ENCODE peak calls at places on chromosomes 16 and 17, in six cellular contexts. Y, H, Z, U, L and W are unnamed samples.

GRCh38 chr16:56275076-56275475 is 83.8 kb downstream of the GNAO1 start:
- DNase-seq in H (no peak), U (no peak), Z (no peak), Y (no peak), L (no peak), W (no peak)

GRCh38 chr16:79839851-79840321 is 239.3 kb upstream of the MAF start:
- DNase-seq in Y (no peak), Z (no peak), U (no peak), L (no peak), H (peak), W (no peak)

GRCh38 chr17:71441098-71441497 is 679.7 kb upstream of the SOX9 start:
- DNase-seq in H (peak), L (no peak), Z (no peak), Y (no peak), U (no peak), W (no peak)

GRCh38 chr17:6870841-6871240 is 39.3 kb upstream of the TEKT1 start:
- DNase-seq in Z (no peak), L (no peak), Y (no peak), H (no peak), U (no peak), W (no peak)

GRCh38 chr16:46972971-46973456 is 460 bp downstream of the DNAJA2 start:
- DNase-seq in H (no peak), Y (peak), U (peak), L (peak), Z (peak), W (peak)

GRCh38 chr17:7838291-7839075 is 4.5 kb downstream of the KDM6B start:
- DNase-seq in H (peak), U (no peak), L (no peak), Z (no peak), Y (peak), W (no peak)

GRCh38 chr17:10192963-10193362 is 5.4 kb downstream of the GAS7 start:
- DNase-seq in U (no peak), Y (no peak), Z (no peak), L (no peak), H (peak), W (no peak)

GRCh38 chr16:53501216-53501859 is 1.7 kb downstream of the AKTIP start:
- DNase-seq in U (no peak), Z (no peak), L (no peak), H (no peak), Y (peak), W (no peak)

GRCh38 chr17:2737693-2738092 is 11.8 kb downstream of the CCDC92B start:
- DNase-seq in U (no peak), Z (no peak), Y (no peak), H (no peak), L (no peak), W (no peak)

GRCh38 chr16:67872631-67873434 is at the start of gene EDC4:
- DNase-seq in Z (peak), Y (peak), U (peak), H (peak), L (peak), W (peak)

GRCh38 chr16:89422527-89422904 is 67.8 kb downstream of the ANKRD11 start:
- DNase-seq in U (no peak), H (no peak), Z (no peak), Y (no peak), L (no peak), W (peak)

GRCh38 chr16:1876468-1876867 is 4.5 kb upstream of the MEIOB start:
- DNase-seq in Z (no peak), H (no peak), U (no peak), Y (no peak), L (no peak), W (peak)

GRCh38 chr17:36550491-36551417 is 6.0 kb downstream of the GGNBP2 start:
- DNase-seq in Z (no peak), L (no peak), Y (no peak), H (no peak), U (no peak), W (peak)

GRCh38 chr16:12573730-12574383 is 229.8 kb downstream of the CPPED1 start:
- DNase-seq in Y (peak), H (peak), L (no peak), U (peak), Z (peak), W (peak)

GRCh38 chr16:61897657-61898056 is 138.6 kb downstream of the CDH8 start:
- DNase-seq in Z (no peak), Y (no peak), H (no peak), L (no peak), U (no peak), W (no peak)

GRCh38 chr16:72876221-72876620 is 171.7 kb downstream of the ZFHX3 start:
- DNase-seq in Z (peak), H (peak), Y (no peak), U (no peak), L (no peak), W (peak)

GRCh38 chr16:67150058-67150832 is 553 bp downstream of the B3GNT9 start:
- DNase-seq in Y (peak), H (peak), Z (peak), L (no peak), U (no peak), W (peak)

GRCh38 chr16:56961851-56962281 is at the start of gene CETP:
- DNase-seq in U (no peak), H (no peak), Y (no peak), Z (no peak), L (no peak), W (no peak)

GRCh38 chr17:49862781-49863331 is 15.0 kb upstream of the TAC4 start:
- DNase-seq in Y (no peak), L (no peak), Z (no peak), H (no peak), U (no peak), W (no peak)

GRCh38 chr17:50863221-50863843 is 2.8 kb downstream of the TOB1 start:
- DNase-seq in Z (no peak), H (peak), L (peak), Y (peak), U (no peak), W (peak)

GRCh38 chr16:65002265-65002664 is 119.6 kb downstream of the CDH11 start:
- DNase-seq in Y (no peak), H (peak), Z (no peak), L (no peak), U (no peak), W (no peak)

GRCh38 chr17:45227101-45227591 is 5.5 kb downstream of the FMNL1 start:
- DNase-seq in U (no peak), Z (no peak), H (peak), L (no peak), Y (no peak), W (peak)

GRCh38 chr16:58628845-58629680 is 563 bp downstream of the CNOT1 start:
- DNase-seq in Y (peak), Z (peak), L (peak), H (peak), U (peak), W (no peak)

GRCh38 chr17:15884731-15885130 is 60.2 kb upstream of the ADORA2B start:
- DNase-seq in H (peak), U (no peak), Y (no peak), Z (no peak), L (no peak), W (no peak)

GRCh38 chr17:70086468-70086867 is 11.4 kb downstream of the KCNJ16 start:
- DNase-seq in Z (no peak), L (no peak), U (no peak), H (peak), Y (no peak), W (no peak)

GRCh38 chr17:7854851-7855642 is at the start of gene TMEM88:
- DNase-seq in H (no peak), L (peak), Z (peak), Y (no peak), U (no peak), W (no peak)

GRCh38 chr16:24045641-24046040 is 209.9 kb downstream of the PRKCB start:
- DNase-seq in Y (peak), H (no peak), L (no peak), U (no peak), Z (no peak), W (no peak)

GRCh38 chr17:31702040-31702439 is 157.0 kb downstream of the COPRS start:
- DNase-seq in Y (no peak), Z (no peak), H (no peak), L (no peak), U (no peak), W (no peak)

GRCh38 chr16:19338335-19338734 is 52.8 kb downstream of the CLEC19A start:
- DNase-seq in Y (no peak), H (no peak), U (no peak), L (no peak), Z (no peak), W (no peak)

GRCh38 chr17:31389673-31390381 is 1.6 kb upstream of the RAB11FIP4 start:
- DNase-seq in Y (no peak), L (peak), H (no peak), Z (no peak), U (no peak), W (no peak)

GRCh38 chr17:66675273-66675990 is 159.5 kb upstream of the CACNG5 start:
- DNase-seq in U (no peak), Z (no peak), L (no peak), H (no peak), Y (no peak), W (no peak)

GRCh38 chr16:67965668-67966548 is 2.5 kb downstream of the SLC12A4 start:
- DNase-seq in L (no peak), U (no peak), Y (peak), H (no peak), Z (no peak), W (no peak)

GRCh38 chr16:14629612-14629918 is 495 bp downstream of the PARN start:
- DNase-seq in Y (no peak), H (peak), L (no peak), Z (no peak), U (peak), W (no peak)

GRCh38 chr16:67993207-67994036 is 5.9 kb downstream of the DPEP2 start:
- DNase-seq in U (peak), Y (peak), Z (peak), L (peak), H (peak), W (peak)

GRCh38 chr17:1980665-1981250 is 44.4 kb downstream of the RTN4RL1 start:
- DNase-seq in Z (no peak), L (no peak), Y (no peak), U (no peak), H (no peak), W (no peak)

GRCh38 chr17:8885968-8886674 is 18.6 kb upstream of the PIK3R6 start:
- DNase-seq in Y (no peak), H (no peak), L (no peak), Z (peak), U (no peak), W (no peak)

GRCh38 chr17:8890671-8891070 is 23.2 kb upstream of the PIK3R6 start:
- DNase-seq in Z (no peak), U (no peak), Y (no peak), L (no peak), H (no peak), W (no peak)

GRCh38 chr17:8888704-8889302 is 21.3 kb upstream of the PIK3R6 start:
- DNase-seq in Y (no peak), U (no peak), Z (no peak), H (no peak), L (no peak), W (no peak)

GRCh38 chr17:8889458-8890210 is 22.2 kb upstream of the PIK3R6 start:
- DNase-seq in U (no peak), Z (no peak), H (no peak), Y (no peak), L (no peak), W (no peak)

GRCh38 chr17:8887834-8888703 is 20.6 kb upstream of the PIK3R6 start:
- DNase-seq in L (no peak), Z (no peak), U (no peak), Y (peak), H (peak), W (no peak)
- TF ChIP-seq CTCF in L (peak), Z (peak), U (no peak), Y (no peak), H (peak), W (no peak)

GRCh38 chr16:75364286-75364791 is 69.0 kb downstream of the CFDP1 start:
- DNase-seq in U (no peak), Z (no peak), Y (no peak), H (no peak), L (no peak), W (no peak)
- TF ChIP-seq CTCF in U (no peak), Z (no peak), Y (no peak), H (no peak), L (no peak), W (no peak)

GRCh38 chr16:4667203-4667983 is 26.0 kb upstream of the NUDT16L1 start:
- DNase-seq in H (no peak), U (no peak), Y (no peak), L (no peak), Z (no peak), W (no peak)
- TF ChIP-seq CTCF in H (no peak), U (no peak), Y (no peak), L (no peak), Z (no peak), W (no peak)

GRCh38 chr16:86567701-86568571 is 1.3 kb downstream of the FOXC2 start:
- DNase-seq in U (no peak), L (no peak), Y (no peak), Z (no peak), H (peak), W (no peak)
- TF ChIP-seq CTCF in U (no peak), L (no peak), Y (no peak), Z (no peak), H (no peak), W (no peak)

GRCh38 chr17:39107973-39108372 is 43.5 kb downstream of the PLXDC1 start:
- DNase-seq in Z (no peak), Y (no peak), L (no peak), U (no peak), H (no peak), W (no peak)
- TF ChIP-seq CTCF in Z (no peak), Y (no peak), L (no peak), U (no peak), H (no peak), W (no peak)

GRCh38 chr17:43213545-43213944 is 1.9 kb downstream of the TMEM106A start:
- DNase-seq in U (no peak), Z (no peak), Y (no peak), H (no peak), L (no peak), W (no peak)

GRCh38 chr17:43210576-43210975 is 1.1 kb upstream of the TMEM106A start:
- DNase-seq in U (no peak), H (no peak), Y (no peak), Z (no peak), L (no peak), W (no peak)

GRCh38 chr17:43211123-43211479 is 574 bp upstream of the TMEM106A start:
- DNase-seq in Y (no peak), L (no peak), U (no peak), H (no peak), Z (no peak), W (no peak)

GRCh38 chr17:43212641-43213490 is 1.2 kb downstream of the TMEM106A start:
- DNase-seq in L (no peak), U (no peak), Z (no peak), H (no peak), Y (no peak), W (no peak)

DNA sequence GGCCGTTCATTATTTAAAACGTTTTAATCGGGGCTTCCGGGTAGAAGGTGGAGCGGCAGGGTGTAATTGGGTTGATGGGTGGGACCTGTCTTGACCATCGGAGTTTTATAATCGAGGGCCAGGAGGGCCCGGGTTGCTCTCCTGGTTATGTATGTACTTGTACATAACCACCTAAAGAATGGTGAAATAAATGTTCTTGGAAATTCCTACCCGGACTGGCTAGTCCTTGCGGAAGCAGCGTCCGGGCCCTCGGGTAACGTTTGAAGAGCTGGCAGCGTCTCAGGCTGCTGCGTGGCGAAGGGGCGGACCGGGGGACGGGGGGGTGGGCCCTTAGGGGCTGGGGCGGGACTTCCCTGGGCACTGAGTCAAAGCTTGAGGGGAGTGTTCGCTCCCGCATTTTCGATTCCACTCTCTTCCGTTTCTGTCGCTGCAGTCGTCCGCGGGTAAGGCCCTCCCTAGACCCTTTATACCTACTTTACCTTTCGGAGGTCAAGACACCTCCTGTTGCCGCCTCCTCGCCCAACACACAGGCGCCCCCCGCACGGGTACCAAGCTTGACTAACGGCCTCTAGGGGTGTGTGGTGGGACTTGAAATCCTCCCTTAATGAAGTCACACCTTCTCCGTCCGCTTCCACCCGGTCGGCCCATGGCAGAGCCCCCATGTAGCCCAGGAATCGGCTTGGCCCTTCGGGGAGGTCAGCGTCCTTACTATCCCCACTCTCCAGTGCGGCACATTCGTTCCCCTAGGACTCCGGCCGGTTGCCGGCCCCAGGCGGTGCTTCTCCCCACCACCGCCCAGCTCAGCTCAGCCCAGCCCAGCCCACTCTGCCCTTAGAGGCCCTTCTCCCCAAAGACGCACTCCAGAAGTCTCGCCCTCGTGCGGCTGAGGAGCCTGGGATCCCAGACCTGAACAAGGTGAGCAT is at the start of gene TMEM106A:
- DNase-seq in L (peak), U (peak), Y (peak), H (peak), Z (peak), W (peak)
- TF ChIP-seq CTCF in L (peak), U (peak), Y (no peak), H (peak), Z (peak), W (peak)

GRCh38 chr17:76683011-76683755 is 27.6 kb downstream of the MXRA7 start:
- DNase-seq in H (no peak), Z (no peak), U (no peak), Y (no peak), L (no peak), W (no peak)
- TF ChIP-seq CTCF in H (no peak), Z (no peak), U (no peak), Y (no peak), L (no peak), W (no peak)

GRCh38 chr17:54968954-54969400 is 412 bp downstream of the STXBP4 start:
- DNase-seq in Y (no peak), U (no peak), H (peak), Z (no peak), L (no peak), W (no peak)

GRCh38 chr17:54969658-54970572 is 1.4 kb downstream of the STXBP4 start:
- DNase-seq in Z (no peak), U (no peak), Y (no peak), L (no peak), H (no peak), W (no peak)

GRCh38 chr17:54971147-54971546 is 2.6 kb downstream of the STXBP4 start:
- DNase-seq in Z (no peak), Y (no peak), L (no peak), U (no peak), H (no peak), W (no peak)

GRCh38 chr17:54968259-54968953 is at the start of the genes COX11 and STXBP4:
- DNase-seq in L (peak), H (peak), Z (peak), U (peak), Y (peak), W (peak)

DNA sequence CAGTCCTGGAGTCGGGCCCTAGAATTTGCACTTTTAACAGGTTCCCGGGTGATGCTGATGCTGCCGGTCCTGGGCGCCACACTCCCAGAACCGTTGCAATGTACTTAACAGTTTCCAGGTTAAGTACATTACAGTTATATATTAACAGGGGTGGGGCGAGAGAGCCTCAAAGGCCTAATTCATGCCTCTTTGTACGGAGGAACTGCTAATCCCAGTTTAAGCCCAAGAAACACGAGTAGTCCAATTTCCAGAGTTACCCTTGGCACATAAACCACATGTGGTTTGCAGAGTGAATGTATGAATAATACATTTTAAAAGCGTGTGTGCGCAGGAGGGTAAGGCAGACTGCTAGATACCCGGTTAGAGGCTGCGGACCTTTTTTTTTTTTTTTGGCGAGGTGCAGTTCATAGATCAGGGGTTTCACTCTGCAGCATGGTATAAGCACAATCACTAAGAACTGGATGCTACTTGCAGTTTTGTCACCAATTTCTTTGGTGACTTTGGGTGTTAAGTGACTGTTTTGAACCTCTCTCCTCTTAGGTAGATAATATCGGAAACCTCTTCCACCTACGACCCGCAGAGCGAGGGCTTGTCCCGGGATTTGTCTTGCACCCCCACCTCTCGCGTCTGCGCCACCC is 714 bp downstream of the COX11 start:
- DNase-seq in H (peak), Y (peak), L (no peak), Z (no peak), U (no peak), W (peak)
- TF ChIP-seq CTCF in H (no peak), Y (peak), L (no peak), Z (peak), U (peak), W (no peak)

GRCh38 chr17:81863833-81864768 is 3.8 kb upstream of the P4HB start:
- DNase-seq in H (no peak), L (no peak), Y (peak), Z (no peak), U (no peak), W (no peak)
- TF ChIP-seq CTCF in H (no peak), L (no peak), Y (no peak), Z (no peak), U (no peak), W (no peak)

GRCh38 chr16:74280448-74280847 is 16.2 kb upstream of the PSMD7 start:
- DNase-seq in U (no peak), Z (no peak), H (no peak), Y (no peak), L (no peak), W (no peak)

GRCh38 chr16:74271879-74272278 is 24.7 kb upstream of the PSMD7 start:
- DNase-seq in Z (no peak), Y (no peak), H (peak), L (no peak), U (no peak), W (no peak)

GRCh38 chr16:74279805-74280204 is 16.8 kb upstream of the PSMD7 start:
- DNase-seq in Y (no peak), Z (no peak), U (no peak), H (no peak), L (no peak), W (no peak)

GRCh38 chr16:74279266-74279665 is 17.3 kb upstream of the PSMD7 start:
- DNase-seq in H (no peak), Z (no peak), U (no peak), Y (no peak), L (no peak), W (no peak)

GRCh38 chr16:74275031-74275636 is 21.5 kb upstream of the PSMD7 start:
- DNase-seq in Z (no peak), H (peak), Y (peak), L (no peak), U (no peak), W (no peak)
- TF ChIP-seq CTCF in Z (peak), H (peak), Y (peak), L (peak), U (peak), W (peak)